ENCODE peak calls at places on chromosome 16, in five cellular contexts. M is thoracic aorta, N is mammary epithelial cell, U is NCI-H1092 treated with DMSO at 0.1 percent for 48 hours, Q is NT2/D1. H is an unnamed sample.

GRCh38 chr16:13351651-13352217 is 450.3 kb downstream of the SHISA9 start:
- DNase-seq in U (peak; percentile 40), Q (no peak), M (no peak), N (no peak), H (no peak)

GRCh38 chr16:23570992-23571632 is 13.6 kb downstream of the UBFD1 start:
- DNase-seq in N (no peak), U (no peak), M (no peak), Q (no peak), H (no peak)

GRCh38 chr16:85148959-85149358 is 36.7 kb upstream of the CIBAR2 start:
- DNase-seq in N (no peak), U (peak; percentile 29), Q (no peak), M (no peak), H (peak; percentile 53)

GRCh38 chr16:61900482-61900881 is 135.8 kb downstream of the CDH8 start:
- DNase-seq in N (peak; percentile 21), U (no peak), M (no peak), Q (no peak), H (peak; percentile 84)

GRCh38 chr16:56343661-56344517 is 81.5 kb downstream of the AMFR start:
- DNase-seq in N (peak; percentile 44), Q (no peak), M (no peak), U (no peak), H (peak; percentile 81)

GRCh38 chr16:528111-529011 is 849 bp downstream of the CAPN15 start:
- DNase-seq in U (no peak), Q (no peak), N (peak; percentile 78), M (peak; percentile 26), H (peak; percentile 82)

GRCh38 chr16:66042341-66042740 is 324.1 kb upstream of the CDH5 start:
- DNase-seq in M (no peak), N (no peak), U (no peak), Q (no peak), H (no peak)

GRCh38 chr16:85514295-85514600 is 98.9 kb upstream of the GSE1 start:
- DNase-seq in M (peak; percentile 41), N (no peak), Q (no peak), U (peak; percentile 87), H (no peak)

GRCh38 chr16:72677662-72678447 is 370.1 kb downstream of the ZFHX3 start:
- DNase-seq in N (peak; percentile 46), Q (no peak), U (no peak), M (no peak), H (peak; percentile 33)

GRCh38 chr16:84341533-84342295 is 26.6 kb upstream of the ATP2C2 start:
- DNase-seq in Q (no peak), U (no peak), N (no peak), M (no peak), H (no peak)

GRCh38 chr16:50812876-50813466 is 71.1 kb downstream of the CYLD start:
- DNase-seq in M (no peak), U (no peak), N (no peak), Q (no peak), H (no peak)

GRCh38 chr16:76389126-76389525 is 111.9 kb downstream of the CNTNAP4 start:
- DNase-seq in M (no peak), Q (no peak), U (no peak), N (peak; percentile 17), H (peak; percentile 63)

GRCh38 chr16:67278773-67279295 is 498 bp upstream of the PLEKHG4 start:
- DNase-seq in Q (no peak), U (peak; percentile 44), N (no peak), M (no peak), H (no peak)

GRCh38 chr16:81505011-81505660 is 60.5 kb downstream of the CMIP start:
- DNase-seq in U (no peak), N (peak; percentile 86), M (no peak), Q (no peak), H (peak; percentile 92)

GRCh38 chr16:50354629-50355456 is 13.9 kb downstream of the BRD7 start:
- DNase-seq in M (no peak), N (no peak), Q (no peak), U (peak; percentile 11), H (no peak)

GRCh38 chr16:87404764-87405625 is 12.9 kb downstream of the MAP1LC3B start:
- DNase-seq in Q (no peak), U (no peak), N (no peak), M (no peak), H (no peak)

GRCh38 chr16:9370071-9370491 is 278.6 kb downstream of the HAPSTR1 start:
- DNase-seq in U (no peak), N (no peak), M (no peak), Q (no peak), H (no peak)

GRCh38 chr16:12672986-12673385 is 130.7 kb downstream of the CPPED1 start:
- DNase-seq in U (peak; percentile 22), Q (no peak), N (no peak), M (no peak), H (no peak)

GRCh38 chr16:58451263-58451662 is 48.7 kb upstream of the NDRG4 start:
- DNase-seq in M (no peak), N (no peak), U (no peak), Q (no peak), H (no peak)

H was measured in epithelial cell of esophagus.